ENCODE peak calls at places on chromosomes 5 and 9, in seven cellular contexts. K is PC-9, Q is pancreas, N is kidney, G is AG09309, P is GM12865, J is A549. M is an unnamed sample.

GRCh38 chr9:16026886-16027285 is 474.0 kb downstream of the CCDC171 start:
- DNase-seq in K (no peak), Q (no peak), N (no peak), G (no peak), P (no peak), J (no peak), M (no peak)

GRCh38 chr9:83701769-83702168 is 6.0 kb downstream of the UBQLN1 start:
- DNase-seq in K (no peak), Q (no peak), N (no peak), G (peak; percentile 59), P (no peak), J (no peak), M (peak; percentile 80)

GRCh38 chr5:3026651-3027050 is 275.2 kb upstream of the IRX2 start:
- DNase-seq in K (no peak), Q (no peak), N (no peak), G (no peak), P (no peak), J (no peak), M (no peak)

GRCh38 chr9:94945191-94946144 is 219.0 kb downstream of the AOPEP start:
- DNase-seq in K (peak; percentile 38), Q (no peak), N (no peak), G (peak; percentile 51), P (no peak), J (peak; percentile 61), M (peak; percentile 85)

GRCh38 chr5:68418230-68418629 is 202.7 kb downstream of the PIK3R1 start:
- DNase-seq in K (no peak), Q (no peak), N (no peak), G (no peak), P (no peak), J (no peak), M (no peak)

GRCh38 chr9:113523421-113524141 is 60.1 kb downstream of the RGS3 start:
- DNase-seq in K (no peak), Q (no peak), N (no peak), G (peak; percentile 11), P (peak; percentile 91), J (no peak), M (peak; percentile 25)

GRCh38 chr5:116674881-116675627 is 100.4 kb upstream of the SEMA6A start:
- DNase-seq in K (no peak), Q (no peak), N (no peak), G (no peak), P (no peak), J (no peak), M (no peak)

GRCh38 chr5:56301041-56301440 is 67.9 kb upstream of the ANKRD55 start:
- DNase-seq in K (no peak), Q (no peak), N (no peak), G (no peak), P (no peak), J (no peak), M (no peak)

GRCh38 chr9:71783120-71783523 is 14.8 kb upstream of the CEMIP2 start:
- DNase-seq in K (peak; percentile 45), Q (no peak), N (peak; percentile 87), G (no peak), P (peak; percentile 68), J (no peak), M (peak; percentile 36)

GRCh38 chr5:57410374-57411320 is 72.0 kb downstream of the ACTBL2 start:
- DNase-seq in K (no peak), Q (no peak), N (no peak), G (no peak), P (no peak), J (no peak), M (no peak)

GRCh38 chr5:176406436-176407052 is 9.8 kb downstream of the CLTB start:
- DNase-seq in K (no peak), Q (no peak), N (no peak), G (no peak), P (no peak), J (no peak), M (no peak)

GRCh38 chr9:81650836-81651545 is 38.4 kb downstream of the TLE1 start:
- DNase-seq in K (no peak), Q (no peak), N (no peak), G (no peak), P (no peak), J (no peak), M (no peak)

GRCh38 chr9:123812984-123813383 is 116.9 kb downstream of the DENND1A start:
- DNase-seq in K (no peak), Q (no peak), N (no peak), G (no peak), P (no peak), J (no peak), M (no peak)

GRCh38 chr5:150092159-150092787 is 5.9 kb upstream of the CSF1R start:
- DNase-seq in K (no peak), Q (no peak), N (no peak), G (no peak), P (peak; percentile 37), J (no peak), M (no peak)

GRCh38 chr9:133160742-133161541 is 2.8 kb downstream of the GBGT1 start:
- DNase-seq in K (peak; percentile 50), Q (peak; percentile 72), N (peak; percentile 89), G (no peak), P (peak; percentile 60), J (peak; percentile 94), M (peak; percentile 60)

GRCh38 chr9:33818167-33818831 is 1.3 kb downstream of the UBE2R2 start:
- DNase-seq in K (no peak), Q (peak; percentile 54), N (peak; percentile 85), G (no peak), P (peak; percentile 51), J (no peak), M (no peak)

GRCh38 chr5:5089895-5090649 is 50.1 kb upstream of the ADAMTS16 start:
- DNase-seq in K (no peak), Q (no peak), N (no peak), G (no peak), P (no peak), J (no peak), M (no peak)

GRCh38 chr5:127320032-127320945 is 29.7 kb downstream of the MEGF10 start:
- DNase-seq in K (no peak), Q (peak; percentile 14), N (no peak), G (no peak), P (peak; percentile 75), J (no peak), M (peak; percentile 44)

GRCh38 chr5:127321465-127321864 is 30.9 kb downstream of the MEGF10 start:
- DNase-seq in K (no peak), Q (no peak), N (no peak), G (no peak), P (no peak), J (no peak), M (no peak)

GRCh38 chr5:127326438-127326837 is 35.8 kb downstream of the MEGF10 start:
- DNase-seq in K (no peak), Q (no peak), N (no peak), G (no peak), P (no peak), J (no peak), M (no peak)

GRCh38 chr5:127324756-127325155 is 34.2 kb downstream of the MEGF10 start:
- DNase-seq in K (no peak), Q (no peak), N (no peak), G (no peak), P (no peak), J (no peak), M (no peak)

DNA sequence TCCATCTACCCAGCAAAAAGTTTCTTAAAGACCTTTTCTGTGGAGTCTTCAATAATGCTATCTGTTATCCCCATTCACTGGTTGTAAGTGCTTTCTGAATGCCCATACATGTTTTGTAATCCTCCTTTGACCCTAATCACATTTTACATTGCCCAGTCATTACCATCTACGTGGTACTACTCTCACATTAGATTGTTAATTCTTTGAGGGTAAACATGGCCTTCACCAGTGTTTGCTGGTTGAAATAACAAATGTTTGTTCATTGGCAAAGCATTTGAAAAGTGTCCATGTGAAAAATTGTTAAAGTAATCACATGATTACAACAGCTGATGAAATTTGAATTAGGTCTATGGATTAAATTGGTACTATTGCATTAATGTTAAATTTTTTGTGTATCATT is 31.8 kb downstream of the MEGF10 start:
- DNase-seq in K (no peak), Q (no peak), N (no peak), G (no peak), P (no peak), J (no peak), M (no peak)
- H3K4me3 ChIP-seq in K (no peak overlapping the region), Q (no peak overlapping the region), N (no peak overlapping the region), G (no peak overlapping the region), P (no peak overlapping the region), J (no peak overlapping the region), M (no peak overlapping the region)

GRCh38 chr9:127159949-127160610 is 37.6 kb upstream of the ANGPTL2 start:
- DNase-seq in K (no peak), Q (peak; percentile 7), N (peak; percentile 53), G (no peak), P (no peak), J (no peak), M (no peak)
- H3K4me3 ChIP-seq in K (no peak overlapping the region), Q (no peak overlapping the region), N (no peak overlapping the region), G (no peak overlapping the region), P (no peak overlapping the region), J (no peak overlapping the region), M (no peak overlapping the region)

DNA sequence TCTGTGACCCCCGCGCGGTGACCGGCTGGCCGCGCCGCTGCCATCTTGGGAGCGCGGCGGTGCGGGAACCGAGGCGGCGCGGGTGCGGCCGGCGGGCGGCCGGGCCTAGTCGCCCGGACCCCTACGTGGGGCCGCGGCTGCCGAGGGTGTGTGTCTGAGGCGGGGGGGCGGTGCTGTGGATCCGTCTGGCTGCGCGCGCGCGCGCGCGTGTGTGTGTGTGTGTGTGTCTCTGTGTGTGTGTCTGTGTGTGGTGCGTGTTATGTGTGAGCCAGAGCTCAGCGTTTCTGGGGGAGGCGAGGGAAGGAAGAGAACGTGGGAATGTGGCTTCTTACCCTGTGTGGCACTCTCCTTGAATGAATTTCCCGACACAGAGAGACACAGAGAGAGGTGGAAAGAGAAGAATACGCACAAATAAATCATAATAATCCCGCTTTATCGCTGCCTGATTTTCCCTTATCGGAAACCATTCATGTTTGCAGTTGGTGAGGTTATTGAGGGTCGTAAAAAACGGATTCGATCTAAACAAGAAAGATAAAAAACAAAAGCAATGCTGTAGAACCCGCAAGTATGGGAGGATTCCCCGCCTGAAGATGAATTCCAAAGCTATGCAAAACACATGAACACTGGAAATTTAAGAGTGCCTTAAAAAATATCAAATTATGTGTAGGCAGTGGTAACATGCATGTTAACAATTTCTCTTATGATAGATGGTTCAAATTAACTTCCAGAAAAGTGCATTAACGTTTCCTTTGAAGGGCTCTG is 5.7 kb downstream of the NR2F1 start:
- DNase-seq in K (no peak), Q (no peak), N (peak; percentile 74), G (no peak), P (no peak), J (no peak), M (no peak)
- H3K4me3 ChIP-seq in K (no peak overlapping the region), Q (no peak overlapping the region), N (peak overlapping the region; percentile 29), G (no peak overlapping the region), P (no peak overlapping the region), J (no peak overlapping the region), M (peak overlapping the region; percentile 68)

GRCh38 chr5:107668154-107668932 is 2.4 kb downstream of the EFNA5 start:
- DNase-seq in K (no peak), Q (no peak), N (no peak), G (no peak), P (no peak), J (no peak), M (peak; percentile 11)

GRCh38 chr5:107663697-107664096 is 7.0 kb downstream of the EFNA5 start:
- DNase-seq in K (no peak), Q (no peak), N (no peak), G (no peak), P (no peak), J (no peak), M (no peak)

GRCh38 chr5:107668933-107669542 is 1.7 kb downstream of the EFNA5 start:
- DNase-seq in K (peak; percentile 10), Q (no peak), N (peak; percentile 66), G (no peak), P (no peak), J (peak; percentile 14), M (peak; percentile 5)

GRCh38 chr5:107665036-107665435 is 5.7 kb downstream of the EFNA5 start:
- DNase-seq in K (no peak), Q (no peak), N (no peak), G (no peak), P (no peak), J (no peak), M (no peak)

GRCh38 chr5:107666051-107666655 is 4.6 kb downstream of the EFNA5 start:
- DNase-seq in K (no peak), Q (no peak), N (no peak), G (no peak), P (no peak), J (no peak), M (no peak)
- H3K4me3 ChIP-seq in K (peak overlapping the region; percentile 66), Q (no peak overlapping the region), N (no peak overlapping the region), G (no peak overlapping the region), P (peak overlapping the region; percentile 90), J (peak overlapping the region; percentile 1), M (no peak overlapping the region)